ENCODE peak calls at places on chromosome 10, in nine cellular contexts. Y, C, N, G, Z, U, A, F and K are unnamed samples.

GRCh38 chr10:24900888-24901685 is 51.3 kb downstream of the PRTFDC1 start:
- DNase-seq in Y (peak; percentile 40), C (no peak), N (no peak), G (no peak), Z (peak; percentile 89), U (no peak), A (no peak), F (no peak), K (no peak)

GRCh38 chr10:16996530-16996964 is 133.1 kb downstream of the CUBN start:
- DNase-seq in Y (peak; percentile 82), C (no peak), N (no peak), G (no peak), Z (no peak), U (no peak), A (no peak), F (no peak), K (no peak)

GRCh38 chr10:97053285-97053684 is 132.5 kb downstream of the SLIT1 start:
- DNase-seq in Y (no peak), C (no peak), N (peak; percentile 60), G (no peak), Z (no peak), U (no peak), A (no peak), F (no peak), K (no peak)

GRCh38 chr10:77520995-77521394 is 116.6 kb downstream of the KCNMA1 start:
- DNase-seq in Y (no peak), C (no peak), N (no peak), G (no peak), Z (no peak), U (no peak), A (no peak), F (no peak), K (no peak)

GRCh38 chr10:100962346-100963080 is 6.8 kb upstream of the SEMA4G start:
- DNase-seq in Y (no peak), C (no peak), N (no peak), G (no peak), Z (no peak), U (no peak), A (no peak), F (no peak), K (no peak)

GRCh38 chr10:6494934-6495592 is 85.0 kb downstream of the PRKCQ start:
- DNase-seq in Y (no peak), C (no peak), N (no peak), G (no peak), Z (no peak), U (no peak), A (no peak), F (no peak), K (no peak)

GRCh38 chr10:83562381-83562780 is 576.9 kb upstream of the GHITM start:
- DNase-seq in Y (no peak), C (no peak), N (no peak), G (no peak), Z (no peak), U (no peak), A (no peak), F (no peak), K (no peak)

GRCh38 chr10:89392974-89393373 is 551 bp downstream of the IFIT1 start:
- DNase-seq in Y (peak; percentile 90), C (no peak), N (no peak), G (no peak), Z (no peak), U (no peak), A (no peak), F (no peak), K (no peak)

GRCh38 chr10:121033371-121033770 is 182.2 kb downstream of the WDR11 start:
- DNase-seq in Y (no peak), C (no peak), N (no peak), G (no peak), Z (no peak), U (no peak), A (no peak), F (no peak), K (no peak)
- H3K27ac ChIP-seq in Y (no peak overlapping the region), C (no peak overlapping the region), N (no peak overlapping the region), G (no peak overlapping the region), Z (no peak overlapping the region), U (no peak overlapping the region), A (no peak overlapping the region), F (no peak overlapping the region), K (no peak overlapping the region)

GRCh38 chr10:11457336-11457735 is 154.1 kb downstream of the USP6NL start:
- DNase-seq in Y (no peak), C (no peak), N (no peak), G (no peak), Z (no peak), U (no peak), A (no peak), F (no peak), K (no peak)

GRCh38 chr10:11454160-11454559 is 157.3 kb downstream of the USP6NL start:
- DNase-seq in Y (no peak), C (no peak), N (no peak), G (no peak), Z (no peak), U (no peak), A (no peak), F (no peak), K (no peak)

GRCh38 chr10:11451640-11452260 is 159.7 kb downstream of the USP6NL start:
- DNase-seq in Y (no peak), C (no peak), N (no peak), G (no peak), Z (no peak), U (no peak), A (no peak), F (no peak), K (no peak)

GRCh38 chr10:11450427-11450826 is 161.0 kb downstream of the USP6NL start:
- DNase-seq in Y (no peak), C (no peak), N (no peak), G (no peak), Z (no peak), U (no peak), A (no peak), F (no peak), K (no peak)

GRCh38 chr10:11454958-11455566 is 156.4 kb downstream of the USP6NL start:
- DNase-seq in Y (no peak), C (no peak), N (no peak), G (no peak), Z (no peak), U (no peak), A (no peak), F (no peak), K (no peak)
- TF ChIP-seq CTCF in Y (no peak), C (no peak), N (peak; percentile 25), G (peak; percentile 44), Z (peak; percentile 12), U (no peak), A (peak; percentile 17), F (no peak), K (no peak)

GRCh38 chr10:110881247-110881646 is 9.5 kb downstream of the PDCD4 start:
- DNase-seq in Y (no peak), C (no peak), N (no peak), G (no peak), Z (no peak), U (no peak), A (no peak), F (no peak), K (no peak)

GRCh38 chr10:110881905-110882304 is 10.2 kb downstream of the PDCD4 start:
- DNase-seq in Y (no peak), C (no peak), N (no peak), G (no peak), Z (no peak), U (no peak), A (no peak), F (no peak), K (no peak)

GRCh38 chr10:110887560-110887959 is 15.8 kb downstream of the PDCD4 start:
- DNase-seq in Y (no peak), C (no peak), N (no peak), G (no peak), Z (no peak), U (no peak), A (no peak), F (no peak), K (no peak)

GRCh38 chr10:110885932-110886674 is 14.4 kb downstream of the PDCD4 start:
- DNase-seq in Y (no peak), C (no peak), N (no peak), G (no peak), Z (no peak), U (no peak), A (no peak), F (no peak), K (no peak)

DNA sequence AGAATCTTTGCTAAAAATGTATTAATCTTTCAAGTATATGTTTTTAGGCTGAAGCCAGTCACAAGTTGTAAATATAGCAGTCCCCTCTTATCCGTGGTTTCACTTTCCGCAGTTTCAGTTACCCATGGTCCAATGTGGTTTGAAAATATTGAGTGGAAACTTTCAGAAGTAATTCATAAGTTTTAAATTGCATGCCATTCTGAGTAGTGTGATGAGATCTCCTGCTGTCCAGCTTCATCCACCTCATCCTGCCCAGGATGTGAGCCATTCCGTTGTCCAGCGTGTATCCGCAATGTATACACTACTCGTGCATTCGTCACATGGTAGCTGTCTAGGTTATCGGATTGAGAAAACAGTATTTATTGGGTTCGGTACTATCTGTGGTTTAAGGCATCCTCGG is 12.2 kb downstream of the PDCD4 start:
- DNase-seq in Y (no peak), C (no peak), N (no peak), G (no peak), Z (no peak), U (no peak), A (no peak), F (no peak), K (no peak)
- H3K27ac ChIP-seq in Y (no peak overlapping the region), C (no peak overlapping the region), N (no peak overlapping the region), G (no peak overlapping the region), Z (no peak overlapping the region), U (peak overlapping the region; percentile 19), A (peak overlapping the region; percentile 1), F (no peak overlapping the region), K (no peak overlapping the region)

GRCh38 chr10:130137659-130138478 is 1.7 kb downstream of the GLRX3 start:
- DNase-seq in Y (no peak), C (no peak), N (no peak), G (no peak), Z (no peak), U (no peak), A (no peak), F (no peak), K (no peak)

GRCh38 chr10:130137077-130137448 is 872 bp downstream of the GLRX3 start:
- DNase-seq in Y (peak; percentile 46), C (no peak), N (peak; percentile 30), G (no peak), Z (no peak), U (no peak), A (no peak), F (no peak), K (no peak)

GRCh38 chr10:130138479-130138866 is 2.3 kb downstream of the GLRX3 start:
- DNase-seq in Y (peak; percentile 21), C (peak; percentile 34), N (no peak), G (peak; percentile 44), Z (no peak), U (no peak), A (no peak), F (peak; percentile 77), K (no peak)

GRCh38 chr10:130135676-130136213 is 446 bp upstream of the GLRX3 start:
- DNase-seq in Y (no peak), C (no peak), N (no peak), G (no peak), Z (no peak), U (no peak), A (peak; percentile 20), F (no peak), K (no peak)

DNA sequence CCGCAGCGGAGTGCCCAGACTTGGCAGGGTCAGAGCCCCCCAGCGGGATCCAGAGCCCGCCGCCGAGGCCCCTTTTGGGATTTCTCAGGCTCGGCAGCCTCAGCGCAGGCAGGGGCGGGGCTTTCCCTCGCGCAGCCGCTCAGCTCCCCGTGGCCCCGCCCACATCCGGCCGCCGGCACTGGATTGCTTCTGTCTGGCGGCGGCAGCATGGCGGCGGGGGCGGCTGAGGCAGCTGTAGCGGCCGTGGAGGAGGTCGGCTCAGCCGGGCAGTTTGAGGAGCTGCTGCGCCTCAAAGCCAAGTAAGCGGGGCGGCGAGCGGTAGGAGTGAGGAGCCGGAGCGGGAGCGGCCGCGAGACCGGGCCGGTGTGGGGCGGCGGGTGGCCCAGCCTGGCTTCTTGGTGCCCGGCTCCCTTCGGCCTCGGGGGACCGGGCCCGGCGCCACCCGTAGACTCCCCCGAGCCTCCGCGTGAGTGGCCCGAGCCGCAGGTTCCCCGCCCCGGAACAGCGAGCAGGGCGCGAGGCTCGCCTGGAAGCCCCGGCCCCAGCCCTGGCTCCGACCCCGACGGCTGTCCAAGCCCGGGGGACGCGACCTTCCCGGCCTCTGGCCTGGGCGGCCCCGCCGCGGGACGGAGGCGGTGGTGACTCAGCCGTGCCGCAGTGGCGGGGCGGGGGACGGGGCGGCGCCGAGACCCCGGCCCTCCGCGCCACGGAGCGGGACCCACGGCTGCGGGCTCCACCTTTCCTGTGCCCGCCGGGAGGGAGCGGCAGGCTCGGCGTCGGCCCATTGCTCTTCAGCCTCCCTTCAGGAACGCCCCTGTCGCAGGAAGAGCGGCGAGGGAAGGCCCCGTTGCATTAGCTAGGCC is at the start of gene GLRX3:
- DNase-seq in Y (peak; percentile 88), C (peak; percentile 78), N (peak; percentile 98), G (peak; percentile 3), Z (no peak), U (peak; percentile 87), A (peak; percentile 92), F (peak; percentile 87), K (peak; percentile 81)
- TF ChIP-seq CTCF in Y (no peak), C (no peak), N (no peak), G (no peak), Z (no peak), U (no peak), A (no peak), F (no peak), K (peak; percentile 34)